ENCODE peak calls at places on chromosomes 12 and 14, in five cellular contexts. I is T-cell; J is myocyte; Z is neural progenitor cell; T is stimulated activated CD4-positive, alpha-beta T cell treated with anti-CD3 and anti-CD28 coated beads, Interleukin-4, amount 100 ng/mL, for 48 hours. S is an unnamed sample.

GRCh38 chr12:6104027-6104426 is 20.4 kb downstream of the VWF start:
- DNase-seq in I (no peak), J (peak; percentile 75), Z (no peak), T (no peak), S (no peak)

GRCh38 chr14:23068792-23069412 is 11.6 kb upstream of the CDH24 start:
- DNase-seq in I (peak; percentile 51), J (peak; percentile 94), Z (peak; percentile 93), T (peak; percentile 53), S (no peak)

GRCh38 chr14:67583711-67584644 is 16.1 kb downstream of the PIGH start:
- DNase-seq in I (no peak), J (peak; percentile 57), Z (peak; percentile 70), T (no peak), S (no peak)

GRCh38 chr14:58572092-58572853 is 65.5 kb upstream of the DACT1 start:
- DNase-seq in I (peak; percentile 21), J (no peak), Z (peak; percentile 9), T (peak; percentile 41), S (no peak)

GRCh38 chr12:129657179-129657578 is 246.6 kb downstream of the TMEM132D start:
- DNase-seq in I (no peak), J (no peak), Z (peak; percentile 58), T (no peak), S (no peak)

GRCh38 chr14:50667491-50668007 is 557 bp downstream of the SAV1 start:
- DNase-seq in I (peak; percentile 27), J (no peak), Z (no peak), T (peak; percentile 8), S (no peak)

GRCh38 chr14:101250336-101250947 is 310.9 kb upstream of the DIO3 start:
- DNase-seq in I (no peak), J (no peak), Z (no peak), T (no peak), S (no peak)

GRCh38 chr12:57813111-57813970 is 5.2 kb downstream of the AVIL start:
- DNase-seq in I (no peak), J (no peak), Z (no peak), T (no peak), S (no peak)

GRCh38 chr14:50320279-50320678 is 8.2 kb downstream of the DMAC2L start:
- DNase-seq in I (no peak), J (peak; percentile 25), Z (no peak), T (no peak), S (no peak)

GRCh38 chr12:108371801-108372344 is 32.8 kb upstream of the CMKLR1 start:
- DNase-seq in I (no peak), J (peak; percentile 69), Z (no peak), T (no peak), S (no peak)

GRCh38 chr14:52551696-52552062 is 626 bp downstream of the TXNDC16 start:
- DNase-seq in I (no peak), J (peak; percentile 6), Z (peak; percentile 13), T (no peak), S (no peak)

GRCh38 chr14:89621009-89621421 is 204.0 kb upstream of the FOXN3 start:
- DNase-seq in I (peak; percentile 26), J (no peak), Z (no peak), T (no peak), S (no peak)

GRCh38 chr12:121799842-121800693 is 3.7 kb upstream of the SETD1B start:
- DNase-seq in I (peak; percentile 58), J (peak; percentile 96), Z (peak; percentile 69), T (peak; percentile 76), S (no peak)

GRCh38 chr14:77442196-77442595 is 15.2 kb downstream of the VIPAS39 start:
- DNase-seq in I (no peak), J (no peak), Z (no peak), T (no peak), S (no peak)

GRCh38 chr14:68806526-68807147 is 13.8 kb upstream of the ZFP36L1 start:
- DNase-seq in I (no peak), J (no peak), Z (no peak), T (no peak), S (no peak)

GRCh38 chr12:58575281-58575680 is 345.0 kb downstream of the LRIG3 start:
- DNase-seq in I (no peak), J (peak; percentile 71), Z (no peak), T (no peak), S (no peak)